ENCODE peak calls at places on chromosomes 16 and 17, in six cellular contexts. One of them, this sample, is unnamed.

GRCh38 chr17:1108560-1108809 is 71.3 kb downstream of the ABR start:
- DNase-seq in Panc1: no peak
- DNase-seq in BJ: no peak
- DNase-seq in uterus: no peak
- DNase-seq in natural killer cell: no peak
- DNase-seq in cardiac fibroblast: no peak
- DNase-seq in this sample: no peak

GRCh38 chr17:39667262-39668140 is 752 bp upstream of the PNMT start:
- DNase-seq in Panc1: no peak
- DNase-seq in BJ: no peak
- DNase-seq in uterus: no peak
- DNase-seq in natural killer cell: peak; percentile 27
- DNase-seq in cardiac fibroblast: no peak
- DNase-seq in this sample: no peak

GRCh38 chr16:31467151-31467550 is 4.8 kb upstream of the TGFB1I1 start:
- DNase-seq in Panc1: no peak
- DNase-seq in BJ: no peak
- DNase-seq in uterus: no peak
- DNase-seq in natural killer cell: no peak
- DNase-seq in cardiac fibroblast: peak; percentile 51
- DNase-seq in this sample: no peak

GRCh38 chr17:7426203-7426863 is 917 bp downstream of the SPEM2 start:
- DNase-seq in Panc1: no peak
- DNase-seq in BJ: no peak
- DNase-seq in uterus: no peak
- DNase-seq in natural killer cell: no peak
- DNase-seq in cardiac fibroblast: no peak
- DNase-seq in this sample: no peak

GRCh38 chr16:19860146-19861030 is 24.3 kb downstream of the GPRC5B start:
- DNase-seq in Panc1: no peak
- DNase-seq in BJ: no peak
- DNase-seq in uterus: no peak
- DNase-seq in natural killer cell: no peak
- DNase-seq in cardiac fibroblast: peak; percentile 40
- DNase-seq in this sample: no peak

GRCh38 chr17:19672009-19672837 is 23.7 kb downstream of the ALDH3A2 start:
- DNase-seq in Panc1: no peak
- DNase-seq in BJ: no peak
- DNase-seq in uterus: no peak
- DNase-seq in natural killer cell: no peak
- DNase-seq in cardiac fibroblast: peak; percentile 28
- DNase-seq in this sample: no peak

GRCh38 chr17:50256826-50257573 is 17.3 kb upstream of the TMEM92 start:
- DNase-seq in Panc1: no peak
- DNase-seq in BJ: no peak
- DNase-seq in uterus: peak; percentile 23
- DNase-seq in natural killer cell: no peak
- DNase-seq in cardiac fibroblast: no peak
- DNase-seq in this sample: no peak

GRCh38 chr17:78365561-78366108 is 5.8 kb upstream of the SOCS3 start:
- DNase-seq in Panc1: no peak
- DNase-seq in BJ: no peak
- DNase-seq in uterus: no peak
- DNase-seq in natural killer cell: no peak
- DNase-seq in cardiac fibroblast: peak; percentile 76
- DNase-seq in this sample: no peak

GRCh38 chr17:60554377-60554788 is 28.3 kb upstream of the APPBP2 start:
- DNase-seq in Panc1: no peak
- DNase-seq in BJ: peak; percentile 63
- DNase-seq in uterus: no peak
- DNase-seq in natural killer cell: no peak
- DNase-seq in cardiac fibroblast: peak; percentile 98
- DNase-seq in this sample: no peak

GRCh38 chr17:14048169-14048568 is 21.1 kb upstream of the COX10 start:
- DNase-seq in Panc1: no peak
- DNase-seq in BJ: no peak
- DNase-seq in uterus: no peak
- DNase-seq in natural killer cell: no peak
- DNase-seq in cardiac fibroblast: no peak
- DNase-seq in this sample: no peak

GRCh38 chr16:49699718-49700117 is 156.2 kb downstream of the ZNF423 start:
- DNase-seq in Panc1: no peak
- DNase-seq in BJ: no peak
- DNase-seq in uterus: no peak
- DNase-seq in natural killer cell: no peak
- DNase-seq in cardiac fibroblast: no peak
- DNase-seq in this sample: no peak

GRCh38 chr17:83008526-83008925 is 70.9 kb upstream of the METRNL start:
- DNase-seq in Panc1: no peak
- DNase-seq in BJ: no peak
- DNase-seq in uterus: no peak
- DNase-seq in natural killer cell: no peak
- DNase-seq in cardiac fibroblast: no peak
- DNase-seq in this sample: no peak

GRCh38 chr16:66382171-66382965 is 15.9 kb downstream of the CDH5 start:
- DNase-seq in Panc1: peak; percentile 28
- DNase-seq in BJ: peak; percentile 37
- DNase-seq in uterus: peak; percentile 48
- DNase-seq in natural killer cell: no peak
- DNase-seq in cardiac fibroblast: peak; percentile 75
- DNase-seq in this sample: no peak

GRCh38 chr17:78940708-78941107 is 15.5 kb upstream of the TIMP2 start:
- DNase-seq in Panc1: no peak
- DNase-seq in BJ: no peak
- DNase-seq in uterus: no peak
- DNase-seq in natural killer cell: no peak
- DNase-seq in cardiac fibroblast: peak; percentile 37
- DNase-seq in this sample: no peak

GRCh38 chr16:89187337-89188063 is 12.8 kb downstream of the SLC22A31 start:
- DNase-seq in Panc1: no peak
- DNase-seq in BJ: no peak
- DNase-seq in uterus: no peak
- DNase-seq in natural killer cell: no peak
- DNase-seq in cardiac fibroblast: no peak
- DNase-seq in this sample: no peak

GRCh38 chr16:77398495-77398894 is 36.3 kb downstream of the ADAMTS18 start:
- DNase-seq in Panc1: no peak
- DNase-seq in BJ: no peak
- DNase-seq in uterus: no peak
- DNase-seq in natural killer cell: no peak
- DNase-seq in cardiac fibroblast: no peak
- DNase-seq in this sample: no peak

GRCh38 chr16:23079683-23080221 is 69.5 kb downstream of the USP31 start:
- DNase-seq in Panc1: no peak
- DNase-seq in BJ: no peak
- DNase-seq in uterus: no peak
- DNase-seq in natural killer cell: no peak
- DNase-seq in cardiac fibroblast: no peak
- DNase-seq in this sample: no peak

GRCh38 chr16:72172105-72173034 is at the start of gene PMFBP1:
- DNase-seq in Panc1: no peak
- DNase-seq in BJ: peak; percentile 26
- DNase-seq in uterus: no peak
- DNase-seq in natural killer cell: no peak
- DNase-seq in cardiac fibroblast: peak; percentile 87
- DNase-seq in this sample: no peak

GRCh38 chr17:47279062-47279801 is 25.6 kb downstream of the ITGB3 start:
- DNase-seq in Panc1: no peak
- DNase-seq in BJ: peak; percentile 91
- DNase-seq in uterus: peak; percentile 84
- DNase-seq in natural killer cell: no peak
- DNase-seq in cardiac fibroblast: peak; percentile 98
- DNase-seq in this sample: no peak

GRCh38 chr16:30428055-30428454 is 1.8 kb downstream of the DCTPP1 start:
- DNase-seq in Panc1: no peak
- DNase-seq in BJ: no peak
- DNase-seq in uterus: no peak
- DNase-seq in natural killer cell: no peak
- DNase-seq in cardiac fibroblast: no peak
- DNase-seq in this sample: no peak

GRCh38 chr16:30434852-30435251 is 5.0 kb upstream of the DCTPP1 start:
- DNase-seq in Panc1: no peak
- DNase-seq in BJ: no peak
- DNase-seq in uterus: no peak
- DNase-seq in natural killer cell: no peak
- DNase-seq in cardiac fibroblast: no peak
- DNase-seq in this sample: no peak

GRCh38 chr16:30429418-30429677 is 482 bp downstream of the DCTPP1 start:
- DNase-seq in Panc1: no peak
- DNase-seq in BJ: no peak
- DNase-seq in uterus: no peak
- DNase-seq in natural killer cell: no peak
- DNase-seq in cardiac fibroblast: no peak
- DNase-seq in this sample: no peak

GRCh38 chr16:30429678-30430427 is at the start of gene DCTPP1:
- DNase-seq in Panc1: peak; percentile 99
- DNase-seq in BJ: peak; percentile 92
- DNase-seq in uterus: peak; percentile 97
- DNase-seq in natural killer cell: peak; percentile 92
- DNase-seq in cardiac fibroblast: peak; percentile 98
- DNase-seq in this sample: peak; percentile 86

GRCh38 chr16:30430428-30430970 is 669 bp upstream of the DCTPP1 start:
- DNase-seq in Panc1: no peak
- DNase-seq in BJ: no peak
- DNase-seq in uterus: no peak
- DNase-seq in natural killer cell: no peak
- DNase-seq in cardiac fibroblast: no peak
- DNase-seq in this sample: no peak
- TF ChIP-seq CTCF in Panc1: no peak
- TF ChIP-seq CTCF in BJ: no peak
- TF ChIP-seq CTCF in uterus: no peak
- TF ChIP-seq CTCF in natural killer cell: peak; percentile 33
- TF ChIP-seq CTCF in cardiac fibroblast: no peak
- TF ChIP-seq CTCF in this sample: peak; percentile 40

GRCh38 chr16:58516768-58517107 is 1.4 kb downstream of the SETD6 start:
- DNase-seq in Panc1: no peak
- DNase-seq in BJ: no peak
- DNase-seq in uterus: no peak
- DNase-seq in natural killer cell: no peak
- DNase-seq in cardiac fibroblast: no peak
- DNase-seq in this sample: no peak

GRCh38 chr16:58513874-58514273 is 1.4 kb upstream of the SETD6 start:
- DNase-seq in Panc1: no peak
- DNase-seq in BJ: no peak
- DNase-seq in uterus: no peak
- DNase-seq in natural killer cell: no peak
- DNase-seq in cardiac fibroblast: no peak
- DNase-seq in this sample: no peak

GRCh38 chr16:58518083-58518979 is 3.0 kb downstream of the SETD6 start:
- DNase-seq in Panc1: no peak
- DNase-seq in BJ: no peak
- DNase-seq in uterus: no peak
- DNase-seq in natural killer cell: no peak
- DNase-seq in cardiac fibroblast: no peak
- DNase-seq in this sample: no peak

GRCh38 chr16:58515871-58516767 is 802 bp downstream of the SETD6 start:
- DNase-seq in Panc1: no peak
- DNase-seq in BJ: no peak
- DNase-seq in uterus: no peak
- DNase-seq in natural killer cell: no peak
- DNase-seq in cardiac fibroblast: peak; percentile 5
- DNase-seq in this sample: no peak

GRCh38 chr16:58515125-58515870 is at the start of gene SETD6:
- DNase-seq in Panc1: peak; percentile 45
- DNase-seq in BJ: peak; percentile 41
- DNase-seq in uterus: peak; percentile 83
- DNase-seq in natural killer cell: peak; percentile 73
- DNase-seq in cardiac fibroblast: peak; percentile 89
- DNase-seq in this sample: peak; percentile 79
- TF ChIP-seq CTCF in Panc1: peak; percentile 26
- TF ChIP-seq CTCF in BJ: peak; percentile 28
- TF ChIP-seq CTCF in uterus: no peak
- TF ChIP-seq CTCF in natural killer cell: no peak
- TF ChIP-seq CTCF in cardiac fibroblast: peak; percentile 19
- TF ChIP-seq CTCF in this sample: no peak

GRCh38 chr16:84341533-84342295 is 26.6 kb upstream of the ATP2C2 start:
- DNase-seq in Panc1: no peak
- DNase-seq in BJ: no peak
- DNase-seq in uterus: no peak
- DNase-seq in natural killer cell: no peak
- DNase-seq in cardiac fibroblast: no peak
- DNase-seq in this sample: no peak

GRCh38 chr16:84344781-84345180 is 23.6 kb upstream of the ATP2C2 start:
- DNase-seq in Panc1: no peak
- DNase-seq in BJ: no peak
- DNase-seq in uterus: no peak
- DNase-seq in natural killer cell: no peak
- DNase-seq in cardiac fibroblast: no peak
- DNase-seq in this sample: no peak

GRCh38 chr16:84339316-84339715 is 29.0 kb upstream of the ATP2C2 start:
- DNase-seq in Panc1: no peak
- DNase-seq in BJ: no peak
- DNase-seq in uterus: no peak
- DNase-seq in natural killer cell: no peak
- DNase-seq in cardiac fibroblast: no peak
- DNase-seq in this sample: no peak

GRCh38 chr16:84339766-84340165 is 28.6 kb upstream of the ATP2C2 start:
- DNase-seq in Panc1: no peak
- DNase-seq in BJ: no peak
- DNase-seq in uterus: no peak
- DNase-seq in natural killer cell: no peak
- DNase-seq in cardiac fibroblast: no peak
- DNase-seq in this sample: no peak

DNA sequence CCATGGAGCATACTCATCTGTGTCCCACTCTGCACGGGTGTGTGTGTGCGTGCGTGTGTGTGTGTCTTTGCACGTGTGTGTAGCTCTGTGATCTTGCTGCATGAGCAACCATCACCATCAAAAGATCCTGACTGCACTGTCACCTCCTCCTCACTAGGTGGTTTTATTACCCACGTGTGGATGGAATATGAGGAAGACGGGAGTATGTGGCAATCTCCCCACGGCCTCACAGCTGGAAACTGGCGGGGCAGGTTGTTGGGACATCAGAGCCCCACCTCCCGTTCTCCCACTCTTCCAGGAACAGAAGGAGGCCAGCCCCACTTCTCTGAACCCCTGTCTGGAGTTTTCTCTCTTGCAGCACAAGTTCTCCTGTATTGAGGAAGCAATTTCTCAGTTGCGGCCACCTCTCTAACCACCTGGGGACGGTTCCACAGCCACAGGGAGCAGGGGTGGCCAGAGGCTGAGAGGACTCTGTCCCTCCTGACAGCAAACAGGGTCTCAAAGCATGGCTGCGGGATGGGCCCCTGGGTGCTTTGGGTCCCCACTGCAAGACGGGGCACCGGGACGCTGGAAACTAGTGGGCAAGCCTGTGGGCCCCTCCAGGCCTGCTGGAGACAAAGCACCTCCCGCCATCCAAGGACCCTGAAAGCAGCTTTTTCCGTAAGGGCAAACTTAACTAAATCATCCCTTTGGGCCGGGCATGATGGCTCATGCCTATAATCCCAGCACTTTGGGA is 27.9 kb upstream of the ATP2C2 start:
- DNase-seq in Panc1: no peak
- DNase-seq in BJ: no peak
- DNase-seq in uterus: no peak
- DNase-seq in natural killer cell: no peak
- DNase-seq in cardiac fibroblast: no peak
- DNase-seq in this sample: no peak
- TF ChIP-seq CTCF in Panc1: no peak
- TF ChIP-seq CTCF in BJ: no peak
- TF ChIP-seq CTCF in uterus: no peak
- TF ChIP-seq CTCF in natural killer cell: no peak
- TF ChIP-seq CTCF in cardiac fibroblast: no peak
- TF ChIP-seq CTCF in this sample: no peak

GRCh38 chr16:17211797-17212196 is 259.0 kb downstream of the XYLT1 start:
- DNase-seq in Panc1: no peak
- DNase-seq in BJ: no peak
- DNase-seq in uterus: no peak
- DNase-seq in natural killer cell: no peak
- DNase-seq in cardiac fibroblast: no peak
- DNase-seq in this sample: no peak
- TF ChIP-seq CTCF in Panc1: peak; percentile 44
- TF ChIP-seq CTCF in BJ: peak; percentile 7
- TF ChIP-seq CTCF in uterus: no peak
- TF ChIP-seq CTCF in natural killer cell: peak; percentile 18
- TF ChIP-seq CTCF in cardiac fibroblast: peak; percentile 13
- TF ChIP-seq CTCF in this sample: no peak

This sample was measured in mesothelial cell of epicardium.